ENCODE peak calls at places on chromosomes 3 and 15, in seven cellular contexts. D is HCT116, M is adrenal gland, U is HL-60, V is cardiac muscle cell, S is IMR-90, F is testis. A is an unnamed sample. For H3K27me3, the result is how much of the 10 kb centered on the place peaks cover.

GRCh38 chr15:51724199-51724598 is 13.3 kb downstream of the LYSMD2 start:
- DNase-seq in U (no peak), D (no peak), V (no peak), S (no peak), F (no peak), M (no peak), A (no peak)

GRCh38 chr15:79209690-79210089 is 72.8 kb upstream of the ANKRD34C start:
- DNase-seq in S (no peak), V (peak), F (peak), U (no peak), M (no peak), D (no peak), A (no peak)

GRCh38 chr3:105354429-105354828 is 12.3 kb upstream of the ALCAM start:
- DNase-seq in V (peak), F (no peak), D (no peak), U (no peak), M (no peak), S (no peak), A (no peak)

GRCh38 chr3:12993623-12994356 is 79.4 kb downstream of the IQSEC1 start:
- DNase-seq in D (no peak), U (no peak), V (peak), F (no peak), S (no peak), M (no peak), A (peak)

GRCh38 chr3:5187152-5187919 is at the start of gene EDEM1:
- DNase-seq in F (peak), V (peak), U (peak), M (peak), D (peak), S (peak), A (peak)

GRCh38 chr3:195209836-195210551 is 61.0 kb downstream of the XXYLT1 start:
- DNase-seq in M (peak), S (peak), U (no peak), V (no peak), D (no peak), F (peak), A (peak)

GRCh38 chr3:53072653-53073552 is 27.0 kb upstream of the SFMBT1 start:
- DNase-seq in S (peak), F (peak), D (peak), M (peak), V (peak), U (peak), A (peak)

GRCh38 chr3:25428003-25428861 is at the start of gene RARB:
- DNase-seq in U (peak), V (peak), F (peak), M (peak), S (peak), D (no peak), A (peak)

GRCh38 chr15:89356634-89357298 is 22.1 kb upstream of the POLG start:
- DNase-seq in V (no peak), S (no peak), M (no peak), U (peak), D (no peak), F (no peak), A (no peak)

GRCh38 chr3:94904275-94904674 is 841.4 kb downstream of the NSUN3 start:
- DNase-seq in F (no peak), S (no peak), U (no peak), M (no peak), V (peak), D (no peak), A (no peak)

GRCh38 chr15:55742927-55743614 is at the start of gene PRTG:
- DNase-seq in D (no peak), U (no peak), V (peak), M (peak), S (peak), F (peak), A (peak)

GRCh38 chr3:146077181-146077580 is 83.8 kb downstream of the PLOD2 start:
- DNase-seq in U (no peak), S (peak), V (no peak), F (no peak), D (no peak), M (no peak), A (no peak)

GRCh38 chr15:98294126-98294525 is 333.6 kb downstream of the ARRDC4 start:
- DNase-seq in U (no peak), V (no peak), D (no peak), M (no peak), S (no peak), F (no peak), A (no peak)

GRCh38 chr15:62809968-62810260 is 232.6 kb upstream of the TPM1 start:
- DNase-seq in M (no peak), S (peak), D (no peak), F (no peak), U (no peak), V (no peak), A (no peak)

GRCh38 chr15:68348064-68348463 is 70.5 kb downstream of the FEM1B start:
- DNase-seq in D (no peak), V (no peak), M (no peak), S (peak), F (no peak), U (no peak), A (no peak)

GRCh38 chr15:21261965-21262850 is 178.1 kb downstream of the POTEB3 start:
- DNase-seq in V (no peak), U (no peak), D (no peak), M (no peak), S (no peak), F (no peak), A (peak)

GRCh38 chr3:72041531-72041930 is 256.6 kb upstream of the PROK2 start:
- DNase-seq in V (no peak), U (no peak), D (no peak), S (no peak), M (no peak), F (peak), A (peak)

GRCh38 chr3:134313839-134314587 is 60.2 kb downstream of the AMOTL2 start:
- DNase-seq in V (no peak), F (no peak), S (no peak), M (no peak), U (no peak), D (no peak), A (no peak)

GRCh38 chr3:134314588-134315285 is 59.5 kb downstream of the AMOTL2 start:
- DNase-seq in U (no peak), M (no peak), S (no peak), F (no peak), D (no peak), V (no peak), A (no peak)

GRCh38 chr3:134312873-134313838 is 61.1 kb downstream of the AMOTL2 start:
- DNase-seq in U (no peak), F (peak), D (no peak), M (peak), S (peak), V (peak), A (peak)

GRCh38 chr3:134317106-134317947 is 56.9 kb downstream of the AMOTL2 start:
- DNase-seq in U (no peak), S (no peak), M (no peak), F (no peak), D (no peak), V (no peak), A (no peak)

DNA sequence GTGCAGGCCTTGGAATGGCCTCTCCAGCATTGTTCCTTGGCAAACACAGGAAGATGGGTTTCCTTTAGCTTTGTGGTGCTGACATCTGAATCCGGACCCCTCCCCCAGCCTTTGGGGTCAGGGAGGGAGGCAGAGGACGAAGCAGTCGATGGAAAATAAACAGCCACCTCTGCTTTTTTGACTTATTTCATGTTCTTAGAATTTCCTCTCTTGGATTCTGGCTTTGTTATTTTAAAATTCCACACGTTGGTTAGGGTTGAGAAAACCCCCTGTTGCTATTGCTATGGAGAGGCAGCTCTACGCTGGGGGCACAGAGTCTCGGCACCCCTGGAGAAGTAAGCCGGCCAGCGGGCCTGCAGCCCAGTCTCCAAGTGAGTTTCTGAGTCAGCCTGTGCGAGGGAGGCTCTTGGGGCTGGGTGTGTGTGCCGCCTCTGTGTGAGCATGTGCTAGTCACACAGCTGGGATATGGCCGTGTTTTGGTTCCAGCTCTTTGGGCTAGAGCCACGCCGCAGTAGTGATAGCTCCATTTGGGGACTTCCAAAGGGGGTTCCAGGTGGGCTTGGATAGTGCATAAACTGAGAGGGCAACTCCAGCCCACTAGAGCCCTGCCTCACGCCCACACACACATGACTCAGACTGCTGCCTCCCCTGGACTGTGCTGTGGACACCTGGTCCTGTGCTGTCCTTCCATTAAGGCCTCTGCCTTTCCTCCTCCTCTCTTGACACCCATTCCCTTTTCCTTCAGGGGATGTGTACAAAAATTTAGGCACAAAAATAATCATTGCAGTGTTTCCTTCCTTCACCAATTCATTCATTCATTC is 58.8 kb downstream of the AMOTL2 start:
- DNase-seq in V (no peak), S (peak), D (no peak), M (no peak), U (no peak), F (peak), A (peak)
- H3K27me3 ChIP-seq in V (under half), S (under half), D (under half), M (under half), U (under half), F (under half), A (under half)

GRCh38 chr3:64496786-64497560 is 190.8 kb downstream of the ADAMTS9 start:
- DNase-seq in U (no peak), S (no peak), D (no peak), M (no peak), V (no peak), F (no peak), A (no peak)

GRCh38 chr3:64495413-64495812 is 192.4 kb downstream of the ADAMTS9 start:
- DNase-seq in M (no peak), F (no peak), V (no peak), U (no peak), D (no peak), S (no peak), A (no peak)

GRCh38 chr3:64491843-64492242 is 196.0 kb downstream of the ADAMTS9 start:
- DNase-seq in V (no peak), F (no peak), S (no peak), U (no peak), D (no peak), M (no peak), A (no peak)

GRCh38 chr3:64493149-64493548 is 194.7 kb downstream of the ADAMTS9 start:
- DNase-seq in M (no peak), D (no peak), S (no peak), V (no peak), U (no peak), F (no peak), A (no peak)

GRCh38 chr3:64494530-64494929 is 193.3 kb downstream of the ADAMTS9 start:
- DNase-seq in M (no peak), D (no peak), U (no peak), V (no peak), S (no peak), F (no peak), A (no peak)
- H3K27me3 ChIP-seq in M (under half), D (under half), U (under half), V (under half), S (under half), F (under half), A (under half)

GRCh38 chr3:47782538-47783308 is 1.0 kb upstream of the SMARCC1 start:
- DNase-seq in U (no peak), D (no peak), F (no peak), M (no peak), S (no peak), V (no peak), A (no peak)
- H3K27me3 ChIP-seq in U (under half), D (under half), F (under half), M (under half), S (under half), V (under half), A (under half)

DNA sequence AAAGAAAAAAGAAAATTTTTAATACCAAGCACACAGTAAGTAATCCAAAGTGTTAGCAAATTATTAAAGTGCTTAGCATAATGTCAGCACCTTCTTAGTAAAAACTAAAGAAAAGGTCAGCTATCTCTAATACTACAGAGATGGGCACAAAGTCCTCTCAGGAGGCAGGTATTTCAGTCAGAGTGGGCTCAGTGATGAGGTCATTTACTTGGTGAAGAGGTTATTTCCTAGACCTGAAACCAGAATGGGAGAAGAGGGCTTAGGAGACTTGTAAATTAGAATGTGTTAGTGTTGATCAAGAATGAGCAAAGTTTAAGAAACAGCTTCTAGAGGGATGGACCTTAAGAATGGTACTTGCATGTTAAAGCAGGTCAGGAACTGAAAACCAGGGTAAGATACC is 8.7 kb upstream of the PKM start:
- DNase-seq in S (no peak), V (no peak), M (no peak), U (no peak), F (no peak), D (no peak), A (no peak)
- H3K27me3 ChIP-seq in S (under half), V (under half), M (under half), U (under half), F (under half), D (under half), A (under half)

GRCh38 chr15:61226313-61227250 is 2.5 kb downstream of the RORA start:
- DNase-seq in U (no peak), D (no peak), S (peak), V (no peak), F (no peak), M (no peak), A (no peak)
- H3K27me3 ChIP-seq in U (under half), D (under half), S (under half), V (half or more), F (under half), M (under half), A (under half)

DNA sequence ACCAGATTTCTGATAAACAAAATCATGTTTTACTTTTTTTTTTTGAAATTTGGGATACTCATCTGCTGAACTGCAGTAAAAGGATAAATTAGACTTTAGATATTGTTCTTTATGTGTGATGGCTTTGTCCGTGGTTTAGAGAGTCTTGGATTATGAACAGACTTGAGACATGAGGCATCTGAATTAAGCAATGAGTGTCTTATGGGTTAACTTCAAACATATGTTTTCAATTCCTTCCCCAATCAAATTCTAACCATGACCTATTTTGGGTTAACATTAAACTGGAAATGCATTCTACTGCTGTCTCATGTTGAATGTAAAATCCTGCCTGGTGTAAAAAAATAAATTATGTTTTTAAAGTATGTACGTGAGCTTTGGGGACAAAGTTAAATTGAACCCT is 171.4 kb downstream of the SEMA6D start:
- DNase-seq in F (no peak), S (no peak), U (no peak), V (no peak), M (no peak), D (no peak), A (no peak)
- H3K27me3 ChIP-seq in F (under half), S (under half), U (under half), V (under half), M (under half), D (under half), A (under half)

DNA sequence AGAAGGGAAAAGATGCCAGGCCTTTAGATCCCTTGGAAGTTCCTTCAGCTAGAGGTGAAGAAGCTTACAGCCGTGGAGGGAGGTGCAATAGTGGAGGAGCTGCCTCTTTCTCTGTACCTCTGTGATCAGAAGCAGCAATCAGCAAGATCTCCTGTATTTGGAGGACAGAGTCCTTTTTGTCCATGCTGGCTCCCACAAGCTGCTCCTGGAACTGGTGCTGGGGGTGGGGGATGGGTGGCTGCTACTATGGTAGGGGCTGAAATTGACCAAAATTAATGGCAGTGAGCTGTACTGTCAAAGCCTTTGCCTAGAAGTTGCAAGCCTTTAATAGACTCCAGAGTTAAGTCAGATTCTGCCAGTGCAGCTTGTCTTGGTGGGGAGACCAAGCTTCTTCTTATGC is 18.2 kb downstream of the PTPN23 start:
- DNase-seq in V (no peak), D (no peak), M (no peak), S (no peak), F (no peak), U (no peak), A (no peak)
- H3K27me3 ChIP-seq in V (under half), D (under half), M (under half), S (under half), F (under half), U (under half), A (under half)

DNA sequence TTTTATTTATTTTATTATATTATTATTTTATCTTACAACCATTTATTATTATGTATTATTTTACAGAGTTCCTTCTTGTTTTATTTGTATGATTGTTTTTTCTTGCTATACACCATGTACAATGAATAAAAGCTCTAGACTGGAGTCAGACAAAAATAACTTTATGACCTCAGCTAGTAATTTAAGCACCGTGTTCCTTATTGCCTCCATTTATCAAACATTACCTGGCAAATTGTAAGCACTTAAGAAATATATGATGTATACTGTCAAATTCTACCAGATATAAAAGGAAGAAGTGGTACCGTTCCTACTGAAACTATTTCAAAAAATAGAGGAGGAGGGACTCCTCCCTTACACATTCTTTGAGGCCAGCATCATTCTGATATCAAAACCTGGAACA is 326.9 kb upstream of the NECTIN3 start:
- DNase-seq in U (no peak), M (no peak), F (no peak), D (no peak), V (no peak), S (no peak), A (no peak)
- H3K27me3 ChIP-seq in U (under half), M (under half), F (under half), D (under half), V (under half), S (under half), A (under half)

A was measured in uterus.